ENCODE peak calls at places on chromosomes 1 and 21, in ten cellular contexts. U is activated T-cell treated with anti-CD3 and anti-CD28 coated beads, Interleukin-2, amount 50 U/mL, for 72 hours; O is NCI-H2081; J is fibroblast of mammary gland; E is activated naive CD4-positive, alpha-beta T cell; Y is cardiac fibroblast; R is glomerular endothelial cell; T is skeletal muscle cell; K is hepatocyte; M is cerebellar cortex. S is an unnamed sample.

GRCh38 chr1:41576620-41577019 is 92.1 kb upstream of the EDN2 start:
- DNase-seq in U (no peak), O (no peak), J (peak), E (no peak), Y (no peak), R (no peak), T (peak), K (no peak), M (no peak), S (no peak)

GRCh38 chr1:38046333-38046883 is at the start of gene POU3F1:
- DNase-seq in U (peak), O (no peak), J (no peak), E (no peak), Y (no peak), R (no peak), T (no peak), K (no peak), M (no peak), S (no peak)

GRCh38 chr1:17661546-17662157 is 93.5 kb upstream of the ACTL8 start:
- DNase-seq in U (peak), O (peak), J (peak), E (peak), Y (peak), R (peak), T (no peak), K (peak), M (peak), S (peak)

GRCh38 chr1:107132780-107133179 is 8.1 kb upstream of the NTNG1 start:
- DNase-seq in U (no peak), O (no peak), J (no peak), E (no peak), Y (no peak), R (no peak), T (no peak), K (no peak), M (no peak), S (no peak)

GRCh38 chr1:41695118-41695517 is 210.6 kb upstream of the EDN2 start:
- DNase-seq in U (no peak), O (no peak), J (no peak), E (no peak), Y (no peak), R (no peak), T (no peak), K (no peak), M (peak), S (no peak)

GRCh38 chr21:26888256-26888655 is 43.0 kb upstream of the ADAMTS1 start:
- DNase-seq in U (no peak), O (no peak), J (no peak), E (no peak), Y (no peak), R (no peak), T (no peak), K (no peak), M (no peak), S (no peak)

GRCh38 chr1:38131024-38131585 is 84.5 kb upstream of the POU3F1 start:
- DNase-seq in U (no peak), O (no peak), J (peak), E (no peak), Y (no peak), R (no peak), T (no peak), K (no peak), M (no peak), S (no peak)

GRCh38 chr1:154324669-154325582 is at the start of gene ATP8B2:
- DNase-seq in U (peak), O (peak), J (peak), E (peak), Y (peak), R (no peak), T (no peak), K (peak), M (peak), S (peak)

S was measured in posterior vena cava.